ENCODE peak calls at places on chromosomes 5 and 9, in eight cellular contexts. One of them, this sample, is unnamed.

GRCh38 chr9:130451509-130452388 is 7.0 kb downstream of the ASS1 start:
- DNase-seq in esophagus squamous epithelium: no peak
- DNase-seq in lower lobe of right lung: peak
- DNase-seq in HFFc6: peak
- DNase-seq in neural crest cell: no peak
- DNase-seq in AG09309: peak
- DNase-seq in foreskin fibroblast: peak
- DNase-seq in activated B cell treated with CpG ODN at 0.5 μM for 24 hours: no peak
- DNase-seq in this sample: peak

GRCh38 chr9:115997923-115998322 is 155.7 kb upstream of the PAPPA start:
- DNase-seq in esophagus squamous epithelium: no peak
- DNase-seq in lower lobe of right lung: no peak
- DNase-seq in HFFc6: peak
- DNase-seq in neural crest cell: no peak
- DNase-seq in AG09309: peak
- DNase-seq in foreskin fibroblast: peak
- DNase-seq in activated B cell treated with CpG ODN at 0.5 μM for 24 hours: no peak
- DNase-seq in this sample: no peak

GRCh38 chr5:145743396-145744061 is 91.6 kb downstream of the PRELID2 start:
- DNase-seq in esophagus squamous epithelium: no peak
- DNase-seq in lower lobe of right lung: no peak
- DNase-seq in HFFc6: no peak
- DNase-seq in neural crest cell: no peak
- DNase-seq in AG09309: no peak
- DNase-seq in foreskin fibroblast: no peak
- DNase-seq in activated B cell treated with CpG ODN at 0.5 μM for 24 hours: no peak
- DNase-seq in this sample: no peak

GRCh38 chr5:36944607-36945225 is 68.1 kb downstream of the NIPBL start:
- DNase-seq in esophagus squamous epithelium: no peak
- DNase-seq in lower lobe of right lung: no peak
- DNase-seq in HFFc6: peak
- DNase-seq in neural crest cell: no peak
- DNase-seq in AG09309: peak
- DNase-seq in foreskin fibroblast: peak
- DNase-seq in activated B cell treated with CpG ODN at 0.5 μM for 24 hours: no peak
- DNase-seq in this sample: no peak

GRCh38 chr5:154086641-154087040 is 47.9 kb downstream of the MFAP3 start:
- DNase-seq in esophagus squamous epithelium: no peak
- DNase-seq in lower lobe of right lung: no peak
- DNase-seq in HFFc6: no peak
- DNase-seq in neural crest cell: no peak
- DNase-seq in AG09309: no peak
- DNase-seq in foreskin fibroblast: peak
- DNase-seq in activated B cell treated with CpG ODN at 0.5 μM for 24 hours: no peak
- DNase-seq in this sample: no peak

GRCh38 chr5:119179857-119180641 is 109.2 kb downstream of the DMXL1 start:
- DNase-seq in esophagus squamous epithelium: no peak
- DNase-seq in lower lobe of right lung: no peak
- DNase-seq in HFFc6: no peak
- DNase-seq in neural crest cell: no peak
- DNase-seq in AG09309: peak
- DNase-seq in foreskin fibroblast: peak
- DNase-seq in activated B cell treated with CpG ODN at 0.5 μM for 24 hours: no peak
- DNase-seq in this sample: no peak

GRCh38 chr5:13957032-13957645 is 12.7 kb upstream of the DNAH5 start:
- DNase-seq in esophagus squamous epithelium: no peak
- DNase-seq in lower lobe of right lung: no peak
- DNase-seq in HFFc6: peak
- DNase-seq in neural crest cell: peak
- DNase-seq in AG09309: peak
- DNase-seq in foreskin fibroblast: peak
- DNase-seq in activated B cell treated with CpG ODN at 0.5 μM for 24 hours: no peak
- DNase-seq in this sample: no peak

GRCh38 chr9:27181381-27181780 is 72.4 kb downstream of the TEK start:
- DNase-seq in esophagus squamous epithelium: no peak
- DNase-seq in lower lobe of right lung: no peak
- DNase-seq in HFFc6: peak
- DNase-seq in neural crest cell: no peak
- DNase-seq in AG09309: no peak
- DNase-seq in foreskin fibroblast: no peak
- DNase-seq in activated B cell treated with CpG ODN at 0.5 μM for 24 hours: no peak
- DNase-seq in this sample: no peak

GRCh38 chr5:60295423-60295822 is 401.9 kb upstream of the PDE4D start:
- DNase-seq in esophagus squamous epithelium: no peak
- DNase-seq in lower lobe of right lung: no peak
- DNase-seq in HFFc6: peak
- DNase-seq in neural crest cell: peak
- DNase-seq in AG09309: no peak
- DNase-seq in foreskin fibroblast: peak
- DNase-seq in activated B cell treated with CpG ODN at 0.5 μM for 24 hours: no peak
- DNase-seq in this sample: no peak
- TF ChIP-seq CTCF in esophagus squamous epithelium: peak
- TF ChIP-seq CTCF in lower lobe of right lung: no peak
- TF ChIP-seq CTCF in HFFc6: peak
- TF ChIP-seq CTCF in neural crest cell: peak
- TF ChIP-seq CTCF in AG09309: peak
- TF ChIP-seq CTCF in foreskin fibroblast: peak
- TF ChIP-seq CTCF in activated B cell treated with CpG ODN at 0.5 μM for 24 hours: no peak
- TF ChIP-seq CTCF in this sample: peak

DNA sequence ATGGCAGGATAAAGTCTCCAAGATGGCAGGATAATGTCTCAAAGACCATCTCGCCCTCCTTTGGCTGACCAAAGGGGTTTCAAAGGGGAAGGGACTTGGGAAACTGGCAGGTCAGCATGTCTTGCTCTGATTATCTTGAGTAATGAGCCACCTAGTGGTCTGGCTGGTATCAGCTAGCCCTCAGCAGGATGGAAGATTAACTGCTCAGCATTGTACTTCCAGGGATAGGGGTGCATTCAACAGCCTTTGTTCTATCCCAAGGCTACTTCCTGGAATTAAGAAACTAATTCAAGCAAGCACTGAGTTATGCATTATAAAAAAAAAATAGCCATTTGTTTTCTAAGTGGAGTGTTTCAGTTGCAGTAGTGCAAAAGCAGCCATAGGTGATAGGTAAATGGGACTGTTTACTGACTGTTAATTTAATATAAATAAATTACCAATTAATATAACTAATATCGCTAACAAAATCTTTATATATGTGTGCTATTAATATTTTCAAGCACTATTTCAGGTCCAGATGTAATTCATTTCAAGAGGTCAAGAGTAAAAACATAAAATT is 555.5 kb downstream of the CDH9 start:
- DNase-seq in esophagus squamous epithelium: no peak
- DNase-seq in lower lobe of right lung: no peak
- DNase-seq in HFFc6: no peak
- DNase-seq in neural crest cell: peak
- DNase-seq in AG09309: no peak
- DNase-seq in foreskin fibroblast: peak
- DNase-seq in activated B cell treated with CpG ODN at 0.5 μM for 24 hours: no peak
- DNase-seq in this sample: no peak
- TF ChIP-seq CTCF in esophagus squamous epithelium: no peak
- TF ChIP-seq CTCF in lower lobe of right lung: peak
- TF ChIP-seq CTCF in HFFc6: peak
- TF ChIP-seq CTCF in neural crest cell: peak
- TF ChIP-seq CTCF in AG09309: peak
- TF ChIP-seq CTCF in foreskin fibroblast: peak
- TF ChIP-seq CTCF in activated B cell treated with CpG ODN at 0.5 μM for 24 hours: no peak
- TF ChIP-seq CTCF in this sample: peak

GRCh38 chr5:4068171-4068570 is 472.5 kb downstream of the IRX1 start:
- DNase-seq in esophagus squamous epithelium: no peak
- DNase-seq in lower lobe of right lung: no peak
- DNase-seq in HFFc6: no peak
- DNase-seq in neural crest cell: no peak
- DNase-seq in AG09309: no peak
- DNase-seq in foreskin fibroblast: no peak
- DNase-seq in activated B cell treated with CpG ODN at 0.5 μM for 24 hours: no peak
- DNase-seq in this sample: no peak

GRCh38 chr5:4065472-4066320 is 470.1 kb downstream of the IRX1 start:
- DNase-seq in esophagus squamous epithelium: no peak
- DNase-seq in lower lobe of right lung: no peak
- DNase-seq in HFFc6: no peak
- DNase-seq in neural crest cell: no peak
- DNase-seq in AG09309: no peak
- DNase-seq in foreskin fibroblast: no peak
- DNase-seq in activated B cell treated with CpG ODN at 0.5 μM for 24 hours: no peak
- DNase-seq in this sample: no peak
- TF ChIP-seq CTCF in esophagus squamous epithelium: no peak
- TF ChIP-seq CTCF in lower lobe of right lung: no peak
- TF ChIP-seq CTCF in HFFc6: no peak
- TF ChIP-seq CTCF in neural crest cell: no peak
- TF ChIP-seq CTCF in AG09309: no peak
- TF ChIP-seq CTCF in foreskin fibroblast: no peak
- TF ChIP-seq CTCF in activated B cell treated with CpG ODN at 0.5 μM for 24 hours: no peak
- TF ChIP-seq CTCF in this sample: no peak

GRCh38 chr5:90191352-90192045 is 218.1 kb downstream of the CETN3 start:
- DNase-seq in esophagus squamous epithelium: no peak
- DNase-seq in lower lobe of right lung: no peak
- DNase-seq in HFFc6: no peak
- DNase-seq in neural crest cell: no peak
- DNase-seq in AG09309: no peak
- DNase-seq in foreskin fibroblast: no peak
- DNase-seq in activated B cell treated with CpG ODN at 0.5 μM for 24 hours: no peak
- DNase-seq in this sample: no peak

DNA sequence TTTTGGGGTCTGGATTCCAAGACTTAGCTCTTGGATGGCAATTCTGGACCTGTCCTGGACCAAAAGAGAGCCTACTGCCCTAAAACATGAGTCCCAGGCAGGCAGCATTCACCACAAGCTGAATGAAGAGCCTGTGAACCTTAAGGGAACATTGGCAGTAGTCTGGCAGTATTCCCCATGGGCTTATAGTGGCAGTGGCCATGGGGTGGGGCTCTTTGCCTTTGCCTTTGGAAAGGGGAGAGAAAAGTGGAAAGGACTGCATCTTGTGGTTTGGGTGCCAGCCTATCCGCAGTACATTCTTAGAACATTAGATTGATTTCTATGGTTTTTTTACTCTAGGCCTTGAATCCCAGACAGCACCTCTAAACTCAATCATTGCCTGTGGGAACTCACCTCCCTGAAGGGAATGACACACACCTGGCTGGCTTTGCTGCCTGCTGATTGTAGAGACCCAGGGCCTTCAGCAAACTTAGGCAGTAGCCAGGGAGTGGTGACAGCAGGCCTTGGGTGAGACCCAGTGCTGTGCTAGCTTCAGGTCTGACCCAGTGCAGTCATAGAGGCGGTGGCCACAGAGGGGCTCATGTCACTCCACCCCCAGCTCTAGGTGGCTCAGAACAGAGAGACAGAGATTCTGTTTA is 216.3 kb downstream of the CETN3 start:
- DNase-seq in esophagus squamous epithelium: no peak
- DNase-seq in lower lobe of right lung: no peak
- DNase-seq in HFFc6: no peak
- DNase-seq in neural crest cell: no peak
- DNase-seq in AG09309: no peak
- DNase-seq in foreskin fibroblast: no peak
- DNase-seq in activated B cell treated with CpG ODN at 0.5 μM for 24 hours: no peak
- DNase-seq in this sample: no peak
- TF ChIP-seq CTCF in esophagus squamous epithelium: no peak
- TF ChIP-seq CTCF in lower lobe of right lung: no peak
- TF ChIP-seq CTCF in HFFc6: no peak
- TF ChIP-seq CTCF in neural crest cell: no peak
- TF ChIP-seq CTCF in AG09309: no peak
- TF ChIP-seq CTCF in foreskin fibroblast: no peak
- TF ChIP-seq CTCF in activated B cell treated with CpG ODN at 0.5 μM for 24 hours: no peak
- TF ChIP-seq CTCF in this sample: no peak

GRCh38 chr9:94726495-94727191 is at the start of gene AOPEP:
- DNase-seq in esophagus squamous epithelium: peak
- DNase-seq in lower lobe of right lung: peak
- DNase-seq in HFFc6: peak
- DNase-seq in neural crest cell: peak
- DNase-seq in AG09309: peak
- DNase-seq in foreskin fibroblast: peak
- DNase-seq in activated B cell treated with CpG ODN at 0.5 μM for 24 hours: peak
- DNase-seq in this sample: peak

GRCh38 chr9:94728719-94729118 is 2.2 kb downstream of the AOPEP start:
- DNase-seq in esophagus squamous epithelium: no peak
- DNase-seq in lower lobe of right lung: no peak
- DNase-seq in HFFc6: no peak
- DNase-seq in neural crest cell: no peak
- DNase-seq in AG09309: no peak
- DNase-seq in foreskin fibroblast: no peak
- DNase-seq in activated B cell treated with CpG ODN at 0.5 μM for 24 hours: no peak
- DNase-seq in this sample: no peak

GRCh38 chr9:94725293-94725692 is 1.2 kb upstream of the AOPEP start:
- DNase-seq in esophagus squamous epithelium: no peak
- DNase-seq in lower lobe of right lung: no peak
- DNase-seq in HFFc6: no peak
- DNase-seq in neural crest cell: no peak
- DNase-seq in AG09309: no peak
- DNase-seq in foreskin fibroblast: no peak
- DNase-seq in activated B cell treated with CpG ODN at 0.5 μM for 24 hours: no peak
- DNase-seq in this sample: peak

GRCh38 chr9:94734054-94734754 is 7.7 kb downstream of the AOPEP start:
- DNase-seq in esophagus squamous epithelium: no peak
- DNase-seq in lower lobe of right lung: no peak
- DNase-seq in HFFc6: no peak
- DNase-seq in neural crest cell: no peak
- DNase-seq in AG09309: no peak
- DNase-seq in foreskin fibroblast: no peak
- DNase-seq in activated B cell treated with CpG ODN at 0.5 μM for 24 hours: no peak
- DNase-seq in this sample: no peak

GRCh38 chr9:94729199-94729598 is 2.7 kb downstream of the AOPEP start:
- DNase-seq in esophagus squamous epithelium: no peak
- DNase-seq in lower lobe of right lung: no peak
- DNase-seq in HFFc6: no peak
- DNase-seq in neural crest cell: no peak
- DNase-seq in AG09309: no peak
- DNase-seq in foreskin fibroblast: no peak
- DNase-seq in activated B cell treated with CpG ODN at 0.5 μM for 24 hours: no peak
- DNase-seq in this sample: no peak
- TF ChIP-seq CTCF in esophagus squamous epithelium: no peak
- TF ChIP-seq CTCF in lower lobe of right lung: no peak
- TF ChIP-seq CTCF in HFFc6: peak
- TF ChIP-seq CTCF in neural crest cell: no peak
- TF ChIP-seq CTCF in AG09309: no peak
- TF ChIP-seq CTCF in foreskin fibroblast: no peak
- TF ChIP-seq CTCF in activated B cell treated with CpG ODN at 0.5 μM for 24 hours: no peak
- TF ChIP-seq CTCF in this sample: no peak

GRCh38 chr5:91312698-91313097 is 70.4 kb downstream of the ARRDC3 start:
- DNase-seq in esophagus squamous epithelium: no peak
- DNase-seq in lower lobe of right lung: no peak
- DNase-seq in HFFc6: no peak
- DNase-seq in neural crest cell: no peak
- DNase-seq in AG09309: no peak
- DNase-seq in foreskin fibroblast: peak
- DNase-seq in activated B cell treated with CpG ODN at 0.5 μM for 24 hours: no peak
- DNase-seq in this sample: no peak

GRCh38 chr5:91306497-91306896 is 76.6 kb downstream of the ARRDC3 start:
- DNase-seq in esophagus squamous epithelium: no peak
- DNase-seq in lower lobe of right lung: no peak
- DNase-seq in HFFc6: no peak
- DNase-seq in neural crest cell: no peak
- DNase-seq in AG09309: no peak
- DNase-seq in foreskin fibroblast: peak
- DNase-seq in activated B cell treated with CpG ODN at 0.5 μM for 24 hours: no peak
- DNase-seq in this sample: no peak

GRCh38 chr5:91311168-91311696 is 71.9 kb downstream of the ARRDC3 start:
- DNase-seq in esophagus squamous epithelium: no peak
- DNase-seq in lower lobe of right lung: no peak
- DNase-seq in HFFc6: no peak
- DNase-seq in neural crest cell: no peak
- DNase-seq in AG09309: no peak
- DNase-seq in foreskin fibroblast: no peak
- DNase-seq in activated B cell treated with CpG ODN at 0.5 μM for 24 hours: no peak
- DNase-seq in this sample: no peak

GRCh38 chr5:91307023-91307422 is 76.1 kb downstream of the ARRDC3 start:
- DNase-seq in esophagus squamous epithelium: no peak
- DNase-seq in lower lobe of right lung: no peak
- DNase-seq in HFFc6: peak
- DNase-seq in neural crest cell: no peak
- DNase-seq in AG09309: peak
- DNase-seq in foreskin fibroblast: peak
- DNase-seq in activated B cell treated with CpG ODN at 0.5 μM for 24 hours: no peak
- DNase-seq in this sample: no peak

GRCh38 chr5:91311697-91312501 is 71.2 kb downstream of the ARRDC3 start:
- DNase-seq in esophagus squamous epithelium: peak
- DNase-seq in lower lobe of right lung: peak
- DNase-seq in HFFc6: peak
- DNase-seq in neural crest cell: no peak
- DNase-seq in AG09309: peak
- DNase-seq in foreskin fibroblast: peak
- DNase-seq in activated B cell treated with CpG ODN at 0.5 μM for 24 hours: no peak
- DNase-seq in this sample: no peak
- TF ChIP-seq CTCF in esophagus squamous epithelium: peak
- TF ChIP-seq CTCF in lower lobe of right lung: peak
- TF ChIP-seq CTCF in HFFc6: peak
- TF ChIP-seq CTCF in neural crest cell: no peak
- TF ChIP-seq CTCF in AG09309: no peak
- TF ChIP-seq CTCF in foreskin fibroblast: no peak
- TF ChIP-seq CTCF in activated B cell treated with CpG ODN at 0.5 μM for 24 hours: no peak
- TF ChIP-seq CTCF in this sample: peak

This sample was measured in type B pancreatic cell.